ENCODE peak calls at places on chromosome 6, in six cellular contexts. I is stimulated activated CD4-positive, alpha-beta T cell treated with anti-CD3 and anti-CD28 coated beads, Interleukin-12 subunit alpha, Interleukin-12 subunit beta, amount 100 ng/mL, for 4 hours; L is D341Med; K is effector CD8-positive, alpha-beta T cell; J is NCI-H1092 treated with DMSO at 0.1 percent for 48 hours; Z is CD8-positive, alpha-beta T cell. E is an unnamed sample.

GRCh38 chr6:30897882-30898281 is 10.1 kb upstream of the GTF2H4 start:
- DNase-seq in I (no peak), L (peak; percentile 18), K (no peak), J (no peak), Z (no peak), E (no peak)

GRCh38 chr6:88105741-88106340 is 58.2 kb downstream of the SPACA1 start:
- DNase-seq in I (no peak), L (no peak), K (no peak), J (no peak), Z (no peak), E (no peak)

GRCh38 chr6:12403201-12403826 is 113.2 kb downstream of the EDN1 start:
- DNase-seq in I (no peak), L (no peak), K (no peak), J (no peak), Z (no peak), E (no peak)

GRCh38 chr6:4788953-4789584 is 12.9 kb downstream of the CDYL start:
- DNase-seq in I (no peak), L (peak; percentile 42), K (no peak), J (no peak), Z (no peak), E (no peak)

GRCh38 chr6:9540534-9541126 is 874.2 kb downstream of the TFAP2A start:
- DNase-seq in I (no peak), L (peak; percentile 37), K (no peak), J (peak; percentile 0), Z (no peak), E (no peak)

GRCh38 chr6:21873562-21873961 is 280.0 kb downstream of the SOX4 start:
- DNase-seq in I (no peak), L (no peak), K (no peak), J (no peak), Z (no peak), E (no peak)

GRCh38 chr6:156729248-156729647 is 47.9 kb upstream of the ARID1B start:
- DNase-seq in I (no peak), L (no peak), K (no peak), J (no peak), Z (no peak), E (no peak)

GRCh38 chr6:152846825-152847224 is 96.2 kb downstream of the VIP start:
- DNase-seq in I (no peak), L (no peak), K (no peak), J (no peak), Z (no peak), E (no peak)

GRCh38 chr6:14001329-14002012 is 76.7 kb downstream of the RNF182 start:
- DNase-seq in I (no peak), L (no peak), K (no peak), J (no peak), Z (no peak), E (no peak)

GRCh38 chr6:119138906-119139541 is 60.6 kb upstream of the FAM184A start:
- DNase-seq in I (no peak), L (no peak), K (no peak), J (no peak), Z (no peak), E (no peak)

GRCh38 chr6:111874030-111874425 is 776 bp upstream of the FYN start:
- DNase-seq in I (peak; percentile 59), L (no peak), K (peak; percentile 56), J (no peak), Z (peak; percentile 62), E (peak; percentile 71)

GRCh38 chr6:38482466-38482865 is 157.3 kb downstream of the BTBD9 start:
- DNase-seq in I (no peak), L (no peak), K (no peak), J (no peak), Z (no peak), E (no peak)

GRCh38 chr6:99334526-99335127 is 14.8 kb downstream of the FAXC start:
- DNase-seq in I (no peak), L (peak; percentile 65), K (no peak), J (peak; percentile 18), Z (no peak), E (no peak)

GRCh38 chr6:21953831-21954801 is 342.7 kb downstream of the PRL start:
- DNase-seq in I (no peak), L (peak; percentile 46), K (no peak), J (no peak), Z (no peak), E (no peak)

GRCh38 chr6:39387785-39388184 is 65.3 kb upstream of the KCNK16 start:
- DNase-seq in I (no peak), L (no peak), K (no peak), J (no peak), Z (no peak), E (no peak)

GRCh38 chr6:33746036-33746600 is 587 bp downstream of the IP6K3 start:
- DNase-seq in I (no peak), L (no peak), K (no peak), J (no peak), Z (no peak), E (no peak)

GRCh38 chr6:4941782-4942672 is 61.8 kb downstream of the RPP40 start:
- DNase-seq in I (peak; percentile 11), L (no peak), K (no peak), J (no peak), Z (peak; percentile 25), E (no peak)

GRCh38 chr6:18405477-18406293 is 18.5 kb downstream of the RNF144B start:
- DNase-seq in I (no peak), L (no peak), K (no peak), J (no peak), Z (no peak), E (no peak)

GRCh38 chr6:167906899-167907298 is 80.2 kb downstream of the AFDN start:
- DNase-seq in I (no peak), L (no peak), K (no peak), J (peak; percentile 69), Z (no peak), E (no peak)

GRCh38 chr6:28351493-28351925 is 1.8 kb downstream of the ZKSCAN3 start:
- DNase-seq in I (no peak), L (no peak), K (no peak), J (no peak), Z (no peak), E (no peak)

GRCh38 chr6:150966786-150967185 is 101.3 kb downstream of the MTHFD1L start:
- DNase-seq in I (no peak), L (no peak), K (no peak), J (no peak), Z (no peak), E (no peak)

GRCh38 chr6:34514593-34515472 is 41.3 kb downstream of the SPDEF start:
- DNase-seq in I (no peak), L (peak; percentile 91), K (no peak), J (no peak), Z (no peak), E (no peak)

GRCh38 chr6:42281570-42281969 is 63.9 kb upstream of the MRPS10 start:
- DNase-seq in I (no peak), L (no peak), K (no peak), J (no peak), Z (peak; percentile 70), E (peak; percentile 54)

E was measured in naive thymus-derived CD4-positive, alpha-beta T cell.